ENCODE peak calls at places on chromosomes 12 and 14, in five cellular contexts. M is stimulated activated CD4-positive, alpha-beta T cell treated with anti-CD3 and anti-CD28 coated beads, TNF-alpha, amount 100 ng/mL, for 1 hour; K is cardiac fibroblast; W is globus pallidus; S is Right ventricle myocardium inferior. P is an unnamed sample.

GRCh38 chr14:104321151-104322130 is 183.1 kb downstream of the KIF26A start:
- DNase-seq in K (no peak), M (no peak), W (no peak), S (no peak), P (no peak)

GRCh38 chr12:31868980-31869379 is 90.2 kb upstream of the RESF1 start:
- DNase-seq in S (no peak), W (no peak), K (peak), M (no peak), P (peak)

GRCh38 chr14:83992857-83993256 is 1537.1 kb upstream of the FLRT2 start:
- DNase-seq in W (no peak), M (no peak), S (no peak), K (no peak), P (no peak)

GRCh38 chr12:129870146-129870545 is 33.7 kb downstream of the TMEM132D start:
- DNase-seq in M (no peak), S (no peak), K (no peak), W (no peak), P (no peak)

GRCh38 chr12:57190037-57190436 is 26.6 kb upstream of the NXPH4 start:
- DNase-seq in M (no peak), S (no peak), W (no peak), K (peak), P (no peak)

GRCh38 chr14:63672417-63673180 is 30.9 kb upstream of the WDR89 start:
- DNase-seq in M (no peak), K (no peak), S (no peak), W (no peak), P (no peak)

GRCh38 chr12:121214171-121214777 is 4.3 kb downstream of the P2RX4 start:
- DNase-seq in M (no peak), S (no peak), W (no peak), K (peak), P (no peak)

GRCh38 chr12:42953021-42953420 is 363.5 kb upstream of the PRICKLE1 start:
- DNase-seq in W (no peak), K (no peak), M (no peak), S (no peak), P (no peak)

GRCh38 chr12:122203301-122203967 is at the start of gene B3GNT4:
- DNase-seq in M (peak), S (no peak), W (no peak), K (peak), P (peak)

GRCh38 chr14:94066089-94066676 is 14.8 kb downstream of the DDX24 start:
- DNase-seq in K (no peak), W (no peak), M (no peak), S (no peak), P (peak)

GRCh38 chr14:76651410-76652055 is 109.7 kb upstream of the VASH1 start:
- DNase-seq in W (no peak), K (no peak), S (no peak), M (no peak), P (no peak)

GRCh38 chr14:60637490-60638452 is 11.5 kb downstream of the SIX1 start:
- DNase-seq in S (no peak), K (peak), M (no peak), W (no peak), P (peak)

GRCh38 chr14:104281768-104282301 is 143.4 kb downstream of the KIF26A start:
- DNase-seq in M (no peak), W (no peak), S (peak), K (no peak), P (no peak)

GRCh38 chr12:5063149-5063548 is 19.5 kb downstream of the KCNA5 start:
- DNase-seq in K (no peak), S (no peak), M (no peak), W (no peak), P (peak)

GRCh38 chr14:97618917-97619690 is 821.9 kb downstream of the VRK1 start:
- DNase-seq in K (no peak), S (no peak), M (no peak), W (no peak), P (no peak)

GRCh38 chr12:51863363-51863920 is 14.9 kb upstream of the FIGNL2 start:
- DNase-seq in W (no peak), M (no peak), K (no peak), S (no peak), P (no peak)

GRCh38 chr14:74135386-74135785 is 50.6 kb downstream of the LIN52 start:
- DNase-seq in W (no peak), K (peak), M (no peak), S (no peak), P (no peak)

GRCh38 chr14:97580923-97581495 is 783.8 kb downstream of the VRK1 start:
- DNase-seq in W (no peak), S (no peak), K (no peak), M (no peak), P (peak)

GRCh38 chr12:108515916-108516315 is 839 bp downstream of the FICD start:
- DNase-seq in M (no peak), K (peak), W (no peak), S (no peak), P (no peak)

GRCh38 chr12:132106921-132107320 is 37.2 kb downstream of the DDX51 start:
- DNase-seq in M (no peak), W (no peak), S (no peak), K (peak), P (no peak)

GRCh38 chr12:45655186-45655585 is 74.3 kb upstream of the ARID2 start:
- DNase-seq in M (peak), K (peak), S (no peak), W (no peak), P (peak)

GRCh38 chr12:92759634-92760268 is 57.0 kb downstream of the PLEKHG7 start:
- DNase-seq in K (peak), M (no peak), S (no peak), W (no peak), P (no peak)

GRCh38 chr12:24534632-24535031 is 414.3 kb downstream of the BCAT1 start:
- DNase-seq in W (no peak), S (no peak), M (no peak), K (peak), P (no peak)